ENCODE peak calls at places on chromosomes 6 and 20, in six cellular contexts. One of them, this sample, is unnamed.

GRCh38 chr6:155444120-155444917 is 11.3 kb downstream of the NOX3 start:
- DNase-seq in right cardiac atrium: no peak
- DNase-seq in stimulated activated naive B cell treated with anti-CD40 and anti-IgM and Interleukin-4, amounts not matched to agents 10 μg/mL and 1 μg/mL and 100 μg/mL, for 72 hours: no peak
- DNase-seq in prostate gland: no peak
- DNase-seq in T-helper 17 cell: no peak
- DNase-seq in central memory CD4-positive, alpha-beta T cell: no peak
- DNase-seq in this sample: no peak

GRCh38 chr6:31826793-31827285 is 699 bp upstream of the HSPA1B start:
- DNase-seq in right cardiac atrium: peak; percentile 96
- DNase-seq in stimulated activated naive B cell treated with anti-CD40 and anti-IgM and Interleukin-4, amounts not matched to agents 10 μg/mL and 1 μg/mL and 100 μg/mL, for 72 hours: no peak
- DNase-seq in T-helper 17 cell: no peak
- DNase-seq in central memory CD4-positive, alpha-beta T cell: no peak
- DNase-seq in prostate gland: peak; percentile 94
- DNase-seq in this sample: peak; percentile 97

GRCh38 chr6:109295109-109295765 is 87.0 kb downstream of the CD164 start:
- DNase-seq in stimulated activated naive B cell treated with anti-CD40 and anti-IgM and Interleukin-4, amounts not matched to agents 10 μg/mL and 1 μg/mL and 100 μg/mL, for 72 hours: no peak
- DNase-seq in right cardiac atrium: no peak
- DNase-seq in T-helper 17 cell: no peak
- DNase-seq in prostate gland: no peak
- DNase-seq in central memory CD4-positive, alpha-beta T cell: no peak
- DNase-seq in this sample: no peak

GRCh38 chr6:166478782-166479592 is 96.2 kb upstream of the MPC1 start:
- DNase-seq in prostate gland: no peak
- DNase-seq in stimulated activated naive B cell treated with anti-CD40 and anti-IgM and Interleukin-4, amounts not matched to agents 10 μg/mL and 1 μg/mL and 100 μg/mL, for 72 hours: no peak
- DNase-seq in right cardiac atrium: no peak
- DNase-seq in central memory CD4-positive, alpha-beta T cell: no peak
- DNase-seq in T-helper 17 cell: no peak
- DNase-seq in this sample: no peak

GRCh38 chr20:35462351-35462750 is 7.0 kb downstream of the CEP250 start:
- DNase-seq in right cardiac atrium: no peak
- DNase-seq in stimulated activated naive B cell treated with anti-CD40 and anti-IgM and Interleukin-4, amounts not matched to agents 10 μg/mL and 1 μg/mL and 100 μg/mL, for 72 hours: no peak
- DNase-seq in T-helper 17 cell: no peak
- DNase-seq in prostate gland: no peak
- DNase-seq in central memory CD4-positive, alpha-beta T cell: no peak
- DNase-seq in this sample: no peak

GRCh38 chr6:170393807-170394399 is 87.3 kb downstream of the FAM120B start:
- DNase-seq in prostate gland: no peak
- DNase-seq in stimulated activated naive B cell treated with anti-CD40 and anti-IgM and Interleukin-4, amounts not matched to agents 10 μg/mL and 1 μg/mL and 100 μg/mL, for 72 hours: no peak
- DNase-seq in T-helper 17 cell: no peak
- DNase-seq in central memory CD4-positive, alpha-beta T cell: no peak
- DNase-seq in right cardiac atrium: no peak
- DNase-seq in this sample: no peak

GRCh38 chr20:63321148-63321831 is 28.3 kb downstream of the COL20A1 start:
- DNase-seq in central memory CD4-positive, alpha-beta T cell: no peak
- DNase-seq in T-helper 17 cell: peak; percentile 6
- DNase-seq in prostate gland: no peak
- DNase-seq in right cardiac atrium: peak; percentile 94
- DNase-seq in stimulated activated naive B cell treated with anti-CD40 and anti-IgM and Interleukin-4, amounts not matched to agents 10 μg/mL and 1 μg/mL and 100 μg/mL, for 72 hours: no peak
- DNase-seq in this sample: peak; percentile 71

GRCh38 chr6:105757512-105758200 is 328.5 kb upstream of the PRDM1 start:
- DNase-seq in stimulated activated naive B cell treated with anti-CD40 and anti-IgM and Interleukin-4, amounts not matched to agents 10 μg/mL and 1 μg/mL and 100 μg/mL, for 72 hours: no peak
- DNase-seq in right cardiac atrium: no peak
- DNase-seq in T-helper 17 cell: no peak
- DNase-seq in prostate gland: no peak
- DNase-seq in central memory CD4-positive, alpha-beta T cell: no peak
- DNase-seq in this sample: no peak

GRCh38 chr6:143949962-143950361 is 58.1 kb downstream of the PLAGL1 start:
- DNase-seq in T-helper 17 cell: no peak
- DNase-seq in central memory CD4-positive, alpha-beta T cell: no peak
- DNase-seq in stimulated activated naive B cell treated with anti-CD40 and anti-IgM and Interleukin-4, amounts not matched to agents 10 μg/mL and 1 μg/mL and 100 μg/mL, for 72 hours: no peak
- DNase-seq in right cardiac atrium: no peak
- DNase-seq in prostate gland: no peak
- DNase-seq in this sample: no peak

GRCh38 chr20:47620808-47621805 is 119.4 kb downstream of the NCOA3 start:
- DNase-seq in T-helper 17 cell: no peak
- DNase-seq in central memory CD4-positive, alpha-beta T cell: peak; percentile 43
- DNase-seq in prostate gland: no peak
- DNase-seq in right cardiac atrium: no peak
- DNase-seq in stimulated activated naive B cell treated with anti-CD40 and anti-IgM and Interleukin-4, amounts not matched to agents 10 μg/mL and 1 μg/mL and 100 μg/mL, for 72 hours: no peak
- DNase-seq in this sample: no peak

This sample was measured in suprapubic skin.